ENCODE peak calls at places on chromosomes 3 and 15, in five cellular contexts. G is choroid plexus epithelial cell, J is HL-60, P is endodermal cell, B is tibial artery. M is an unnamed sample.

GRCh38 chr3:13052191-13052590 is 21.0 kb downstream of the IQSEC1 start:
- DNase-seq in P (no peak), B (no peak), G (no peak), J (no peak), M (no peak)

GRCh38 chr15:75238150-75238549 is 20.0 kb upstream of the GOLGA6C start:
- DNase-seq in J (no peak), P (no peak), B (peak; percentile 3), G (no peak), M (no peak)

GRCh38 chr3:50264964-50265485 is 3.9 kb upstream of the SEMA3B start:
- DNase-seq in G (no peak), J (no peak), P (no peak), B (no peak), M (no peak)

GRCh38 chr15:98853593-98854420 is 153.8 kb downstream of the PGPEP1L start:
- DNase-seq in J (peak; percentile 25), G (peak; percentile 32), P (peak; percentile 69), B (no peak), M (peak; percentile 43)

GRCh38 chr3:122671543-122671942 is 9.1 kb upstream of the PARP14 start:
- DNase-seq in B (no peak), G (no peak), P (no peak), J (no peak), M (no peak)

GRCh38 chr3:56124546-56124945 is 343.7 kb downstream of the ERC2 start:
- DNase-seq in G (no peak), J (no peak), P (no peak), B (no peak), M (no peak)

GRCh38 chr15:99129644-99130043 is 24.8 kb downstream of the SYNM start:
- DNase-seq in B (no peak), J (no peak), P (no peak), G (no peak), M (no peak)

GRCh38 chr3:171770689-171771620 is 39.3 kb downstream of the PLD1 start:
- DNase-seq in J (peak; percentile 15), B (peak; percentile 63), P (peak; percentile 79), G (peak; percentile 97), M (peak; percentile 90)

GRCh38 chr3:71961891-71962290 is 176.9 kb upstream of the PROK2 start:
- DNase-seq in B (no peak), G (no peak), P (no peak), J (no peak), M (no peak)

GRCh38 chr15:58988011-58988785 is 735 bp downstream of the RNF111 start:
- DNase-seq in B (peak; percentile 67), J (peak; percentile 72), G (peak; percentile 43), P (peak; percentile 90), M (peak; percentile 30)

GRCh38 chr15:69068157-69068556 is 53.7 kb downstream of the NOX5 start:
- DNase-seq in P (no peak), G (no peak), J (no peak), B (no peak), M (no peak)

DNA sequence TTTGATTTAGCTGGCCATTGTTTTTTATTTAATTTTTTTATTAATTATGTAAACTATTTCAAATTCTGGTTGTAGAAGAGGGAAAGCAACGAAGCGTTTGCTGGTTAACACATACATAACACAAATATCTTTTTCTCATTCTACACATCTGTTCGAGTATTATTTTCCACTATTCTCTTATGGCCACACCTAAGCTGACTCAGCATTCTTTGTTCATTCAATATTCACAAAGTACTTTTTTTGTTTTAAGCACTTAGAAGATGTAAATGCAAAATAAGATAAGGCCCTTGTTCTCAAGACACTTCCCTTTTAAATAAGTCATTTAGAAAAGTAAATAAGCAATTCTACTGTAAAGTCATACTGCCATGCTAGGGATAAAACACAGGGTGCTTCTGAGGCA is 45.4 kb downstream of the CADM2 start:
- DNase-seq in B (no peak), G (no peak), P (no peak), J (no peak), M (no peak)
- H3K4me3 ChIP-seq in B (no peak overlapping the region), G (no peak overlapping the region), P (no peak overlapping the region), J (no peak overlapping the region), M (no peak overlapping the region)

DNA sequence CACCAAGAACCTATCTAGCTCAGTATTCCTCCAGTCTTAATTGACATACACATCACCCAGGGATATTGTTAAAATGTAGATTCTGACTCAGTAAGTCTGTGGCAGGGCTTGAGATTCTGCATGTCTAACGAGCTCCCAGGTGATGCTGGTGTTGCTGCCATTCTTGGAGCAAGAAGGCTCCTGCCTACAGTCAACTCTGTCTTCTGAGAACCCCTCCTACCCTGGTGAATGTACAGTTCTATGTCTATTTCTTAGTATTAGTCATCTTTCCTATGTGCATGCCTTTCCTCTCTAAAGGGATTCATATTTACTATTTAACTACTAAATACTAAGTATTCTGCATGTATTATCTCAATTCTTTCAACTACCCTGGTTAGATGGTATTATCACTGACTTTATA is 268.7 kb downstream of the EDEM1 start:
- DNase-seq in J (no peak), B (no peak), G (no peak), P (no peak), M (no peak)
- H3K4me3 ChIP-seq in J (no peak overlapping the region), B (no peak overlapping the region), G (no peak overlapping the region), P (no peak overlapping the region), M (no peak overlapping the region)

DNA sequence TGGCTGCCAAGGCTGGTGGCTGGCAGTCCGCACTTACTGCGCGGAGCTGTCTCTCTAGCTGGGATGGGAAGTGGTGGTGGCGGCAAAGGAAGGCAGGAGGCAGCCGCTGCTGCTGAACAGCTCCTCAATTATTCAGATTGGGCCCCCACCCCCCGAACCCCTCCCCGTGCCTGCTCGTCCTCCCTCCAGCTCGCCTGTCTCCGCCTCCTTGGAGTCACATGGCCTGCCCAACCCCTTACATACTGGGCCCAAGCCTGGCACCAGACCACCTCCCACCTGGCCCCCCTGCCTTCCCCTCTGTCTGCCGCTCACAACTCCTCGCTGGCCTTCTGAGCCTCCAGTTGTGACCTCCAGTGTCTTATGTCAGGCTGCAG is at the start of gene SLC7A14:
- DNase-seq in G (peak; percentile 17), J (no peak), B (no peak), P (peak; percentile 87), M (no peak)
- H3K4me3 ChIP-seq in G (peak within 1 kb of the TSS; percentile 47), J (no peak within 1 kb of the TSS), B (peak within 1 kb of the TSS; percentile 16), P (peak within 1 kb of the TSS; percentile 77), M (peak within 1 kb of the TSS; percentile 39)

DNA sequence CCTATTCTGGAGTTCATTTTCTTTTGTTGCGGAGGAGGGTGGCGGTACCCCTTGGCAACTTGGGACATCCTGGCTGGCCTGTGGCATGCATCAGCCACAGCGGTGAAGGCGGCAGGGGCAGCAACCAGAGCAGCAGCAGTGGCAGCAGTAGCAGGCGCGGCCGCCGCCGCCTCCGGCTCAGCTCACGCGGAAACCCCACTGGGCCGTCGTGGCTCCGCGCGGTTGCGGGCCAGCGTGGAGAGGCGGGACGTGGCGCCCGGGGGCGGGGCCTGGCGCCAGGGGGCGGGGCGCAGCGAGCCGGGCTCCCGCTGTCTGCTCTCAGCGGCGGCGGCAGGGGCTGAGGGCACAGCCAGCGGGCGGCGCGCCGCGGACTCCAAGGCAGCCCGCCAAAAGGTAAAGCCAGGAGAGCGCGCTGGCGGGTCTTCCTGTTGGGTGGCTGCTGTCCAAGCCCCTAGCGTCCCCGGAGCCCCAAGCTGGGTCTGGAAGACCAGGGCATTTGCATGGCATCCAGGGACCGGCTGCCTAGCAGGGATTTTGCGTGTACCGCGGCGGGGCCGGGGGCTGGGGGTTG is 334.4 kb upstream of the THRB start:
- DNase-seq in P (peak; percentile 87), J (no peak), B (no peak), G (peak; percentile 5), M (no peak)
- H3K4me3 ChIP-seq in P (peak overlapping the region; percentile 81), J (no peak overlapping the region), B (peak overlapping the region; percentile 63), G (peak overlapping the region; percentile 38), M (peak overlapping the region; percentile 24)

DNA sequence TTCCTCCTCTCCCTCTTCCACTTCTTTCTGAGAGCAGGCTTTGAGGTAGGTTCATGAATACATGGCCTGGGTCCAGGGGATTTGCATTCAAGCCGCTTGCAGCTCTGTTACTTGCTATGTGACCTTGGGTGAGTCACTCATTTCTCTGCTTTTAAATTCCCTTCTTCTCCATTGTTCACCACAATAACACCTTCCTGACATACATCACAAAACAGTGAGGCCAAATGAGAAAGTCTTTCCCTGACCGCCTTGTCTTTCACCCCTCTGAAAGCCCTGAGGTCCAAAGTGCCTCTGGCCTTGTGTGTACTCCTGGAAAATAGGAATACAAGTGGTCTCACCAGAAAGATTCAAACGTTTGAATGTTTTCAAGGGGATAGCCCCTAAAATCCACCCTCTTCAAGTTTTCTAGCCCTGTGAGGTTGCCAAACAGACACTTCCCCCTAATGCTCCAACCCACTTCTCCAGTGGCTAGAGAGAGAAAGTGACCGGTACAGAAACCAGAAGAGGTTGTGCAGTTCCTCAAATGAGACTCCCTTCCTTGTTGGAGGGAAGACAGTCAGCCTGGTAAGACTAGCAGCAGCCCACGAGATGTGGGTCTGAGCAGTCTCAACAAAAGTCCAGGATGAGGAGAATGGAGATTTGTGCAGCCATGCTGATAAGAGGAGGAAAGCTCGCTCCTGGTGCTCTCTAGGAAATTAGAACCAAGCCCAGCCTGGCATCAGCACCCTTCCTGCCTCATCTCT is 222.9 kb upstream of the TPRG1 start:
- DNase-seq in P (peak; percentile 64), B (peak; percentile 45), G (peak; percentile 99), J (peak; percentile 86), M (peak; percentile 99)
- H3K4me3 ChIP-seq in P (no peak overlapping the region), B (peak overlapping the region; percentile 56), G (no peak overlapping the region), J (no peak overlapping the region), M (no peak overlapping the region)

DNA sequence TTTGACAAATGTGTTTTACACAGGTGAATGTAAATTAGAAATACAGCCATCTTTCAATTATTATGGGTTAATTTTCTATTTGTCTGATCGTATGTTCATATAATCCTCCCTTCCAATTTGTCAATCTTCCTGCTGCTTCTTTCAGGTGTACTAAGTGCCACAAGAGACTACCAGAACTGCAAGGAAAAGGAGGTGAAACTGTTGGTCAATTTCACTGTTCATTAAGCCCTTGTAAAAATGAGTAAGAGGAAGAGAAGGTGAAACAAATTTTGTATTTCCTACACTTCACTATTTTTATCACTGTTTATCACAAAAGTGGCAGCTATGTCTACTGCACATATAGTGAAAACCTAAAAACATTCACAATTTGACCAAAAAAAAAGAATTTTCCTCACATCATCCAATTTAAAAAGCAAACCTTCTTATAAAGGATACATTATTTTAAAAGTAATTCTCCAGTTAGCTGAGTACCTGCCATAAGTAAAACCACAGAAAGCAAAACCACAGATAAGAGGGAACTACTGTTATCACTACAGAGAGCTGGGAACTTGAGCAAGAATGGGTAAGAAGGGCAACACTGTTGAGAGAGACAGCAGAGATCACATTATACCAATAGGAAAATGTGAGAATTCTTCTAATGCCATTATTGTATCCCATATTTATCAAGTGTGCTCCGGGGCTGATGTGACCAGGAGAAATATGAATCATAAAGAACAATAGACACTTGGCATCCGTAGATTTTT is 163.0 kb downstream of the TBC1D5 start:
- DNase-seq in G (peak; percentile 35), P (no peak), J (peak; percentile 65), B (no peak), M (peak; percentile 11)
- H3K4me3 ChIP-seq in G (no peak overlapping the region), P (no peak overlapping the region), J (no peak overlapping the region), B (no peak overlapping the region), M (no peak overlapping the region)

DNA sequence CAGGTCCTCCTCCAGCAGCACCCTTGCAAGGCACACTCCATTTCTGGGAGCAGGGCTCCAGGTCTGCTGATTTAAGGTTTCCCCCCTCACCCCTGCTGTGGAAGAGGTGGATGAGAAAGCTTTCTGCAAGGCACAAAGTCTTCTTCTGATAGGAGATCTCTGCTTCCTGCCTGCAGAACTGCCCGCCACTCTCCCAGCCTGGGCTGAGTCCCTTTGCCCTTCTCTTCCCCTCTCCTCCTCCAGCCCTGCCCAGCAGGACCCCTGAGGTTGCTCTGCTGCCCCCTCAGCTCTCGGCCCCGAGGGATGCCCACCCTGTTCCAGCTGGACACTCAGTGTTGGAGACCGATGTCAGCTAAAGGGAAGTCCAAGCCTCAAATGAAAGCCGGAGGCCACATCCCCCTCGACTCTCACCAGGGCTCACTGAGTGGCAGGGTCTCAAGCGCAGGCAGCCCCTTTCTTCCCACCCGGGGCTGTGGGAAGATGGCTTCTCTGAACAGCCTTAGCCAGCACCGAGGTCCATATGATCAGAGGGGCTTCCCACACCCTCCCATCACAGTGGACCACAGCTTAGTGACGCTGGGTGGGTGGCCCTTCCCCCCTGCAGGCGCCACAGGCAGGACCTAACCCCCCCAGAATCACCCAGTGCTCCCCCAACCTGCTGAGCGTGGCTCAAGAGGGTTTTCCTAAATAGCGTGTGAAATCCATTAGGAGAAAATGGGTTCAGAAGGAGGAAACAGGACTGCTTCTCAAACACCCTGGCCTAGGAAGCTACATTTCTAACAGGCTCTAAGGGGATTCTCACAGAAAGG is 4.0 kb downstream of the ATP10A start:
- DNase-seq in G (no peak), P (no peak), B (no peak), J (no peak), M (no peak)
- H3K4me3 ChIP-seq in G (no peak overlapping the region), P (no peak overlapping the region), B (peak overlapping the region; percentile 82), J (no peak overlapping the region), M (no peak overlapping the region)